ENCODE peak calls at places on chromosome 22, in ten cellular contexts. F, Y, M, L, U, G, B, Z, H and Q are unnamed samples.

GRCh38 chr22:39478461-39478860 is 21.6 kb downstream of the MGAT3 start:
- DNase-seq in F (no peak), M (no peak), B (no peak), H (peak), Z (no peak), L (no peak), Y (peak), U (peak), G (no peak), Q (no peak)

GRCh38 chr22:35611891-35612576 is 5.1 kb downstream of the MB start:
- DNase-seq in G (no peak), F (no peak), L (no peak), M (no peak), Z (peak), H (peak), U (no peak), B (no peak), Y (no peak), Q (no peak)

GRCh38 chr22:23070418-23071162 is at the start of gene GNAZ:
- DNase-seq in M (no peak), U (no peak), H (peak), Z (no peak), Y (peak), L (peak), G (no peak), B (no peak), F (peak), Q (peak)

GRCh38 chr22:29702025-29702930 is 17.5 kb upstream of the CABP7 start:
- DNase-seq in Z (no peak), L (no peak), B (no peak), M (no peak), U (peak), G (no peak), F (no peak), Y (no peak), H (no peak), Q (no peak)

GRCh38 chr22:46574993-46575914 is 37.8 kb upstream of the CELSR1 start:
- DNase-seq in Y (peak), F (peak), M (no peak), H (peak), U (no peak), Z (no peak), G (no peak), B (peak), L (peak), Q (no peak)

GRCh38 chr22:38935023-38935422 is 22.4 kb upstream of the APOBEC3A start:
- DNase-seq in U (no peak), Z (no peak), L (peak), M (no peak), Y (peak), B (no peak), F (no peak), G (no peak), H (peak), Q (no peak)

GRCh38 chr22:38028344-38029130 is 28.7 kb upstream of the PICK1 start:
- DNase-seq in Y (no peak), U (no peak), H (peak), G (no peak), B (no peak), M (no peak), F (no peak), Z (no peak), L (no peak), Q (no peak)

GRCh38 chr22:48895831-48896765 is 931.6 kb downstream of the BRD1 start:
- DNase-seq in F (no peak), G (no peak), M (no peak), Y (no peak), Z (no peak), L (no peak), B (no peak), H (no peak), U (no peak), Q (no peak)

GRCh38 chr22:41833369-41834004 is 582 bp downstream of the SREBF2 start:
- DNase-seq in Y (peak), U (no peak), F (peak), Z (peak), G (peak), H (peak), B (no peak), M (peak), L (peak), Q (peak)

GRCh38 chr22:30044369-30044768 is 35.9 kb upstream of the HORMAD2 start:
- DNase-seq in F (no peak), M (no peak), L (no peak), Z (peak), B (peak), H (no peak), Y (no peak), G (peak), U (peak), Q (no peak)

GRCh38 chr22:21755855-21756284 is 20.3 kb upstream of the YPEL1 start:
- DNase-seq in F (no peak), L (no peak), M (no peak), G (peak), U (peak), Y (no peak), Z (peak), B (no peak), H (no peak), Q (no peak)

GRCh38 chr22:37248251-37248650 is 4.2 kb upstream of the RAC2 start:
- DNase-seq in B (no peak), L (no peak), Z (no peak), H (no peak), U (no peak), M (no peak), G (no peak), F (no peak), Y (no peak), Q (no peak)

GRCh38 chr22:42862045-42862734 is 5.1 kb upstream of the ARFGAP3 start:
- DNase-seq in L (no peak), U (peak), B (no peak), F (no peak), H (no peak), G (peak), Z (peak), Y (no peak), M (no peak), Q (no peak)

GRCh38 chr22:22099833-22100812 is 117.5 kb upstream of the TOP3B start:
- DNase-seq in M (no peak), H (no peak), B (peak), G (peak), Z (peak), U (peak), Y (no peak), F (no peak), L (no peak), Q (no peak)

GRCh38 chr22:49553518-49554295 is 274.0 kb downstream of the BRD1 start:
- DNase-seq in Z (no peak), H (peak), F (no peak), B (no peak), M (no peak), L (no peak), U (no peak), Y (peak), G (no peak), Q (no peak)

GRCh38 chr22:43320943-43321900 is 21.9 kb downstream of the SCUBE1 start:
- DNase-seq in L (no peak), B (no peak), G (no peak), U (no peak), M (no peak), F (no peak), Z (no peak), H (no peak), Y (no peak), Q (no peak)

GRCh38 chr22:37842015-37842793 is 1.9 kb downstream of the ANKRD54 start:
- DNase-seq in M (no peak), Z (no peak), L (no peak), H (peak), G (no peak), F (no peak), U (no peak), Y (no peak), B (no peak), Q (no peak)

GRCh38 chr22:41650821-41651220 is 29.7 kb downstream of the XRCC6 start:
- DNase-seq in F (no peak), M (no peak), B (no peak), H (no peak), U (no peak), G (no peak), Z (no peak), Y (peak), L (no peak), Q (no peak)

GRCh38 chr22:38023045-38023444 is 34.2 kb upstream of the PICK1 start:
- DNase-seq in G (no peak), Z (no peak), L (no peak), Y (no peak), M (no peak), F (no peak), U (no peak), B (no peak), H (no peak), Q (no peak)

GRCh38 chr22:30325724-30326703 is 727 bp downstream of the TBC1D10A start:
- DNase-seq in L (peak), M (no peak), F (no peak), Z (peak), B (no peak), U (no peak), G (no peak), H (peak), Y (no peak), Q (no peak)

GRCh38 chr22:48486163-48486957 is 1341.3 kb downstream of the BRD1 start:
- DNase-seq in M (no peak), Z (no peak), G (no peak), Y (peak), H (peak), U (no peak), F (no peak), B (no peak), L (no peak), Q (no peak)

GRCh38 chr22:23315341-23315917 is 135.1 kb downstream of the BCR start:
- DNase-seq in F (peak), B (peak), Y (peak), L (peak), Z (peak), M (peak), U (peak), G (peak), H (no peak), Q (peak)

GRCh38 chr22:37503850-37504249 is 15.4 kb downstream of the CARD10 start:
- DNase-seq in F (no peak), M (no peak), G (no peak), Y (no peak), B (no peak), Z (no peak), L (no peak), U (no peak), H (no peak), Q (no peak)

GRCh38 chr22:50599816-50600454 is 658 bp upstream of the MAPK8IP2 start:
- DNase-seq in Z (peak), M (peak), L (peak), U (no peak), F (no peak), H (peak), B (no peak), G (no peak), Y (no peak), Q (peak)

GRCh38 chr22:35023692-35024363 is 42.1 kb upstream of the ISX start:
- DNase-seq in Y (peak), M (peak), U (no peak), F (peak), L (peak), G (peak), B (peak), Z (peak), H (peak), Q (peak)

GRCh38 chr22:50705851-50706351 is 32.1 kb upstream of the ACR start:
- DNase-seq in F (peak), Y (peak), B (no peak), M (no peak), Z (no peak), U (no peak), L (no peak), H (peak), G (no peak), Q (no peak)

GRCh38 chr22:35703861-35704584 is 13.6 kb upstream of the APOL5 start:
- DNase-seq in Z (no peak), G (peak), H (no peak), U (peak), Y (no peak), B (no peak), F (no peak), L (no peak), M (no peak), Q (no peak)

GRCh38 chr22:29202231-29203192 is 3.2 kb upstream of the EMID1 start:
- DNase-seq in G (peak), Z (peak), Y (peak), H (peak), M (peak), U (peak), L (peak), F (no peak), B (no peak), Q (no peak)

GRCh38 chr22:36194971-36195370 is 6.6 kb downstream of the APOL4 start:
- DNase-seq in B (peak), H (no peak), L (peak), G (peak), U (peak), Z (peak), M (peak), Y (peak), F (no peak), Q (no peak)

GRCh38 chr22:20741634-20742581 is 32.0 kb upstream of the SERPIND1 start:
- DNase-seq in U (peak), Y (no peak), G (peak), F (no peak), Z (peak), M (peak), B (peak), H (peak), L (no peak), Q (no peak)
- TF ChIP-seq CTCF in U (peak), Y (peak), G (peak), F (peak), Z (peak), M (peak), B (peak), H (no peak), L (peak), Q (no peak)

GRCh38 chr22:40480996-40481395 is 110.6 kb downstream of the SGSM3 start:
- DNase-seq in F (no peak), H (no peak), G (no peak), M (no peak), Y (no peak), U (no peak), Z (no peak), L (no peak), B (no peak), Q (no peak)

GRCh38 chr22:40478456-40479125 is 108.2 kb downstream of the SGSM3 start:
- DNase-seq in M (no peak), L (no peak), G (no peak), F (no peak), U (no peak), Y (no peak), H (no peak), Z (no peak), B (no peak), Q (no peak)

GRCh38 chr22:40479887-40480538 is 109.6 kb downstream of the SGSM3 start:
- DNase-seq in U (peak), B (no peak), Y (no peak), Z (peak), H (no peak), F (no peak), G (peak), L (no peak), M (no peak), Q (no peak)

GRCh38 chr22:40477683-40478348 is 107.4 kb downstream of the SGSM3 start:
- DNase-seq in L (no peak), F (no peak), U (no peak), B (no peak), Z (no peak), G (no peak), Y (no peak), H (no peak), M (no peak), Q (no peak)

DNA sequence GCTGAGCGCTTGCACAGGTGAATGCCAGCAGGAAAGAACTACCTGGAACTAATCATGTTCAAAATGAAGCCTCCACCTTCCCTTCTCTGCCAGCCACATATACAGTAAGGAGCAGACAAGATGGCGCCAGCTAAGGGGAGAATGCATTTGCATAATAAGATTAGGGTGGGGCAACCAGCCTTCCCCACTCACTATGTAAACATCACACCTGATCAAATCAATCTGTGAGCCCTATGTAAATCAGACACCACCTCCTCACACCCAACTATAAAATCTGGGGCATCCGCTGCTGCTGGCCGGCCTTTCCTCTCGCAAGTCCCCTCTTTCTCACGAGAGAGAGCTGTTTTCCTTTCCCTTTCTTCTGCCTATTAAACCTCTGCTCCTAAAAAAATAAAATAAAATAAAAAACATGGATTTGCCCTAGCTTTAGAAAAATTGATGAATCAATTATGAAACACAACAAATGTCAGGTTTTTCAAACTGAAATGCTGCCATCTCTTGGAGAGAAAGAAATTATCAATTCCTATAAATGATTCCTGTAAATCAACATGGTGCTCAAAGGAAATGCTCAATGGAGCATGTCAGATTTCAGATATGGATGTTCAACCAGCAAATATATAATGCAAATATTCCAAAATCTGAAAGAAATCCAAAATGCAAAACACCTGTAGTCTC is 108.9 kb downstream of the SGSM3 start:
- DNase-seq in H (no peak), M (no peak), L (no peak), Z (no peak), G (no peak), Y (no peak), F (no peak), B (no peak), U (no peak), Q (no peak)
- TF ChIP-seq CTCF in H (no peak), M (no peak), L (no peak), Z (no peak), G (no peak), Y (peak), F (no peak), B (no peak), U (no peak), Q (no peak)

DNA sequence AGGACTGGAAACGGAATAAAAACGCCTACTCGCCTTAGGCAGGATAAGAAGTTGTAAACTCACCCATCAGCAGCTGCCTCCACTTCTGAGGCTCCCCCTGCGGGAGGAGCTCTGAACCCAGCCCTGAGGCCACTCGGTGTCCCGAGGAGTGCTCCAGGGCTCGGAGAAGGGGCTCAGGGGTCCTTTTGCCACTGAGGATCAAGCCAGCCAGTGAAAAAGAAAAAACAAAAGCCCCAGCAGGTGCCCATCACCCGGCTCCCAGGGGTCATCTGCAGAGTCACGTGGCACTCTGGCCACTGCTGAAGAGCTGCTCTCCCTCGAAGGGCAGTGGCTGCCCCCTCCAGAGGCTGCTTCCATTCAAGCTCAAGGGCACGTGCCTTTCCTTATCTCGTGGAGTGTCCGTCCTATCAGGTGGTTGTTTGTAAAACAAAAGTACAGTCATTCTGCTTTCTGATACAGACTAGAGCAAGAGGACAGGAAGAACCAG is 29.0 kb downstream of the NUP50 start:
- DNase-seq in U (no peak), M (no peak), B (no peak), Z (peak), G (no peak), L (no peak), Y (no peak), F (no peak), H (no peak), Q (no peak)
- TF ChIP-seq CTCF in U (peak), M (no peak), B (peak), Z (peak), G (peak), L (no peak), Y (no peak), F (no peak), H (no peak), Q (no peak)

GRCh38 chr22:26134654-26135330 is 34.5 kb upstream of the SEZ6L start:
- DNase-seq in Y (no peak), B (peak), H (no peak), F (no peak), G (no peak), Z (no peak), M (no peak), U (no peak), L (no peak), Q (no peak)
- TF ChIP-seq CTCF in Y (no peak), B (no peak), H (no peak), F (no peak), G (no peak), Z (no peak), M (no peak), U (no peak), L (no peak), Q (no peak)

GRCh38 chr22:44975444-44976262 is 34.2 kb downstream of the PHF21B start:
- DNase-seq in Y (peak), L (peak), H (peak), G (peak), Z (peak), F (peak), U (peak), M (peak), B (peak), Q (no peak)
- TF ChIP-seq CTCF in Y (peak), L (peak), H (peak), G (peak), Z (peak), F (peak), U (peak), M (no peak), B (peak), Q (no peak)

DNA sequence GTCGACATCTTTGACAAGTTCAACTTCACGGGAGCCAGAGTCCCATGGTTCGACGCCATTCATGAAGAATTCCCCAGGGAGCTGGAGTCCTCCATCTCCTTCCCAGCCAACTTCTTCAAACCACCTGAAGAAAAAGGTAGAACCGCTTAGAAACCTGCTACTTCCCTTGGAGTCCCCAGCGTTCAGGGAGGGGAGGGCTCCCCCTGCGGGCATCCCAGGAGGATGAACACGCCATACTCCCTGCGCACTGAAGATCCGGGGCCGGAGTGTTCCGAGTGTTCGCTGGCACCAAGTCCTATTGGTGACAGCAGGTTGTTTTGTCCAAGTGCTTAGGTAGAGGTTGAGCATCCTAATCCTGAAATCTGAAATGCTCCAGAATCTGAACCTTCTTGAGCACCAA is 51.7 kb upstream of the PRODH start:
- DNase-seq in Z (peak), F (no peak), G (peak), H (no peak), M (no peak), Y (peak), L (no peak), B (no peak), U (no peak), Q (no peak)
- TF ChIP-seq CTCF in Z (peak), F (no peak), G (peak), H (no peak), M (no peak), Y (peak), L (peak), B (peak), U (peak), Q (no peak)